ENCODE peak calls at places on chromosomes 11 and 22, in eight cellular contexts. One of them, this sample, is unnamed.
A peak's percentile ranks its signal among the peaks of the same experiment; 100 is the strongest.

GRCh38 chr11:129249351-129249750 is 57.2 kb upstream of the ARHGAP32 start:
- DNase-seq in WERI-Rb-1: no peak
- DNase-seq in GM03348: peak; percentile 81
- DNase-seq in NCI-H460: no peak
- DNase-seq in glutamatergic neuron: no peak
- DNase-seq in astrocyte of the cerebellum: peak; percentile 72
- DNase-seq in ELF-1: no peak
- DNase-seq in HS-5: peak; percentile 74
- DNase-seq in this sample: no peak

GRCh38 chr22:30251661-30252226 is 5.2 kb upstream of the LIF start:
- DNase-seq in astrocyte of the cerebellum: no peak
- DNase-seq in HS-5: peak; percentile 34
- DNase-seq in WERI-Rb-1: no peak
- DNase-seq in glutamatergic neuron: no peak
- DNase-seq in ELF-1: no peak
- DNase-seq in NCI-H460: no peak
- DNase-seq in GM03348: peak; percentile 38
- DNase-seq in this sample: no peak

GRCh38 chr11:123567466-123567865 is 87.0 kb downstream of the SCN3B start:
- DNase-seq in WERI-Rb-1: no peak
- DNase-seq in glutamatergic neuron: no peak
- DNase-seq in ELF-1: no peak
- DNase-seq in GM03348: no peak
- DNase-seq in NCI-H460: no peak
- DNase-seq in HS-5: no peak
- DNase-seq in astrocyte of the cerebellum: no peak
- DNase-seq in this sample: no peak

GRCh38 chr22:38262051-38262795 is 10.6 kb downstream of the TMEM184B start:
- DNase-seq in GM03348: peak; percentile 40
- DNase-seq in astrocyte of the cerebellum: no peak
- DNase-seq in NCI-H460: no peak
- DNase-seq in WERI-Rb-1: peak; percentile 67
- DNase-seq in ELF-1: peak; percentile 77
- DNase-seq in glutamatergic neuron: no peak
- DNase-seq in HS-5: no peak
- DNase-seq in this sample: no peak

GRCh38 chr22:42243802-42244060 is 26.7 kb downstream of the TCF20 start:
- DNase-seq in astrocyte of the cerebellum: no peak
- DNase-seq in ELF-1: no peak
- DNase-seq in HS-5: no peak
- DNase-seq in NCI-H460: no peak
- DNase-seq in GM03348: no peak
- DNase-seq in WERI-Rb-1: no peak
- DNase-seq in glutamatergic neuron: no peak
- DNase-seq in this sample: no peak

GRCh38 chr22:37968452-37969251 is 15.2 kb downstream of the POLR2F start:
- DNase-seq in ELF-1: no peak
- DNase-seq in astrocyte of the cerebellum: no peak
- DNase-seq in GM03348: no peak
- DNase-seq in NCI-H460: no peak
- DNase-seq in HS-5: no peak
- DNase-seq in glutamatergic neuron: no peak
- DNase-seq in WERI-Rb-1: no peak
- DNase-seq in this sample: no peak

GRCh38 chr11:56910785-56911184 is 77.9 kb upstream of the OR5AK2 start:
- DNase-seq in WERI-Rb-1: no peak
- DNase-seq in HS-5: no peak
- DNase-seq in ELF-1: no peak
- DNase-seq in glutamatergic neuron: no peak
- DNase-seq in astrocyte of the cerebellum: no peak
- DNase-seq in NCI-H460: no peak
- DNase-seq in GM03348: peak; percentile 7
- DNase-seq in this sample: no peak

GRCh38 chr11:102577182-102577581 is 46.6 kb upstream of the MMP7 start:
- DNase-seq in NCI-H460: no peak
- DNase-seq in glutamatergic neuron: no peak
- DNase-seq in GM03348: peak; percentile 19
- DNase-seq in HS-5: no peak
- DNase-seq in ELF-1: no peak
- DNase-seq in WERI-Rb-1: no peak
- DNase-seq in astrocyte of the cerebellum: no peak
- DNase-seq in this sample: no peak

GRCh38 chr22:31446208-31446607 is 43.4 kb downstream of the EIF4ENIF1 start:
- DNase-seq in GM03348: no peak
- DNase-seq in glutamatergic neuron: no peak
- DNase-seq in astrocyte of the cerebellum: no peak
- DNase-seq in HS-5: no peak
- DNase-seq in NCI-H460: no peak
- DNase-seq in WERI-Rb-1: no peak
- DNase-seq in ELF-1: no peak
- DNase-seq in this sample: no peak

GRCh38 chr11:46391578-46392420 is at the start of gene CHRM4:
- DNase-seq in glutamatergic neuron: peak; percentile 80
- DNase-seq in astrocyte of the cerebellum: no peak
- DNase-seq in GM03348: peak; percentile 60
- DNase-seq in ELF-1: peak; percentile 45
- DNase-seq in WERI-Rb-1: peak; percentile 86
- DNase-seq in NCI-H460: no peak
- DNase-seq in HS-5: no peak
- DNase-seq in this sample: no peak

GRCh38 chr11:69924308-69925161 is 105.3 kb upstream of the FGF3 start:
- DNase-seq in glutamatergic neuron: no peak
- DNase-seq in GM03348: no peak
- DNase-seq in HS-5: no peak
- DNase-seq in ELF-1: no peak
- DNase-seq in WERI-Rb-1: no peak
- DNase-seq in astrocyte of the cerebellum: no peak
- DNase-seq in NCI-H460: no peak
- DNase-seq in this sample: no peak

GRCh38 chr11:3134218-3134621 is 30.9 kb downstream of the OSBPL5 start:
- DNase-seq in GM03348: no peak
- DNase-seq in ELF-1: no peak
- DNase-seq in WERI-Rb-1: no peak
- DNase-seq in glutamatergic neuron: no peak
- DNase-seq in HS-5: no peak
- DNase-seq in NCI-H460: no peak
- DNase-seq in astrocyte of the cerebellum: no peak
- DNase-seq in this sample: no peak

GRCh38 chr11:129252621-129253020 is 60.5 kb upstream of the ARHGAP32 start:
- DNase-seq in WERI-Rb-1: no peak
- DNase-seq in ELF-1: peak; percentile 23
- DNase-seq in GM03348: no peak
- DNase-seq in NCI-H460: no peak
- DNase-seq in astrocyte of the cerebellum: no peak
- DNase-seq in glutamatergic neuron: no peak
- DNase-seq in HS-5: no peak
- DNase-seq in this sample: no peak

GRCh38 chr22:22450343-22450839 is 58.2 kb downstream of the ZNF280B start:
- DNase-seq in WERI-Rb-1: no peak
- DNase-seq in HS-5: no peak
- DNase-seq in glutamatergic neuron: no peak
- DNase-seq in NCI-H460: no peak
- DNase-seq in GM03348: no peak
- DNase-seq in astrocyte of the cerebellum: no peak
- DNase-seq in ELF-1: no peak
- DNase-seq in this sample: no peak

This sample was measured in epithelial cell of prostate.